ENCODE peak calls at places on chromosome 19, in seven cellular contexts. P, V, F, A, Q, M and H are unnamed samples.

GRCh38 chr19:1189419-1189818 is 15.4 kb upstream of the SBNO2 start:
- DNase-seq in M (no peak), Q (no peak), F (no peak), P (no peak), V (peak), A (no peak), H (no peak)

GRCh38 chr19:13255041-13255718 is 105.0 kb downstream of the IER2 start:
- DNase-seq in M (no peak), F (no peak), P (no peak), Q (no peak), A (no peak), V (no peak), H (no peak)

GRCh38 chr19:4633140-4633967 is 6.0 kb upstream of the TNFAIP8L1 start:
- DNase-seq in Q (no peak), P (peak), A (peak), M (peak), V (peak), F (peak), H (peak)

GRCh38 chr19:13209797-13210775 is 59.9 kb downstream of the IER2 start:
- DNase-seq in M (no peak), F (no peak), P (no peak), Q (no peak), A (no peak), V (no peak), H (no peak)

GRCh38 chr19:10222201-10222890 is 8.8 kb downstream of the S1PR2 start:
- DNase-seq in Q (no peak), M (no peak), V (no peak), F (no peak), A (no peak), P (no peak), H (no peak)

GRCh38 chr19:18167975-18168645 is 5.5 kb upstream of the IFI30 start:
- DNase-seq in F (no peak), A (peak), M (peak), P (peak), Q (no peak), V (no peak), H (peak)

GRCh38 chr19:38878575-38879399 is 712 bp upstream of the RINL start:
- DNase-seq in F (no peak), V (no peak), Q (no peak), P (no peak), M (peak), A (no peak), H (no peak)

GRCh38 chr19:5971714-5972354 is 6.1 kb downstream of the RANBP3 start:
- DNase-seq in P (no peak), M (no peak), F (no peak), A (no peak), V (no peak), Q (no peak), H (no peak)

GRCh38 chr19:41999071-41999877 is 5.2 kb upstream of the ATP1A3 start:
- DNase-seq in F (no peak), A (no peak), M (peak), Q (no peak), V (no peak), P (no peak), H (no peak)

GRCh38 chr19:49109051-49109450 is 5.1 kb upstream of the LIN7B start:
- DNase-seq in M (no peak), A (no peak), Q (no peak), F (no peak), P (no peak), V (no peak), H (no peak)

GRCh38 chr19:32166238-32166637 is 179.2 kb upstream of the ZNF507 start:
- DNase-seq in F (no peak), P (no peak), V (no peak), Q (no peak), M (no peak), A (no peak), H (no peak)

GRCh38 chr19:39684283-39684682 is 20.0 kb upstream of the LGALS14 start:
- DNase-seq in P (no peak), Q (no peak), V (no peak), F (no peak), A (no peak), M (no peak), H (no peak)

GRCh38 chr19:897442-898039 is 4.3 kb downstream of the RNU6-9 start:
- DNase-seq in M (no peak), A (no peak), F (no peak), Q (no peak), P (no peak), V (no peak), H (no peak)

GRCh38 chr19:33628921-33629825 is 7.4 kb downstream of the CHST8 start:
- DNase-seq in P (no peak), F (no peak), V (no peak), Q (no peak), M (no peak), A (no peak), H (no peak)

GRCh38 chr19:1860133-1860775 is 3.1 kb downstream of the KLF16 start:
- DNase-seq in M (no peak), V (peak), Q (no peak), F (peak), P (peak), A (peak), H (peak)